ENCODE peak calls at places on chromosomes 13 and 19, in eight cellular contexts. G, T, N, C, H, D, S and B are unnamed samples.
A peak's percentile ranks its signal among the peaks of the same experiment; 100 is the strongest.

GRCh38 chr19:20171285-20171684 is 4.3 kb downstream of the ZNF486 start:
- DNase-seq in T (no peak), C (no peak), S (no peak), G (no peak), D (no peak), N (no peak), H (no peak), B (no peak)

GRCh38 chr13:23867027-23867491 is 22.1 kb downstream of the MIPEP start:
- DNase-seq in N (no peak), G (no peak), C (no peak), S (peak; percentile 59), H (no peak), T (no peak), D (no peak), B (no peak)

GRCh38 chr13:110499621-110500281 is 61.8 kb downstream of the RAB20 start:
- DNase-seq in N (no peak), S (no peak), H (no peak), C (no peak), D (no peak), T (no peak), G (no peak), B (no peak)

GRCh38 chr19:58381460-58382220 is 810 bp upstream of the ZNF837 start:
- DNase-seq in G (no peak), H (no peak), N (no peak), S (no peak), T (no peak), C (no peak), D (no peak), B (no peak)

GRCh38 chr13:110006304-110006703 is 219.9 kb upstream of the IRS2 start:
- DNase-seq in N (no peak), T (no peak), D (no peak), H (no peak), G (no peak), S (no peak), C (no peak), B (no peak)

GRCh38 chr13:73531014-73531413 is 472.2 kb downstream of the KLF5 start:
- DNase-seq in H (peak; percentile 30), N (no peak), T (no peak), G (no peak), S (no peak), D (no peak), C (no peak), B (no peak)

GRCh38 chr19:18845961-18846360 is 14.2 kb downstream of the UPF1 start:
- DNase-seq in H (no peak), G (no peak), N (no peak), C (no peak), S (no peak), D (no peak), T (no peak), B (no peak)

GRCh38 chr13:111656439-111656838 is 336.0 kb downstream of the TEX29 start:
- DNase-seq in D (no peak), H (no peak), N (no peak), G (no peak), C (no peak), T (no peak), S (no peak), B (no peak)

GRCh38 chr13:47420012-47420411 is 523.2 kb upstream of the HTR2A start:
- DNase-seq in G (no peak), D (no peak), T (no peak), H (no peak), N (no peak), S (peak; percentile 45), C (no peak), B (no peak)

GRCh38 chr19:3852614-3853254 is 16.1 kb downstream of the ZFR2 start:
- DNase-seq in T (no peak), N (no peak), G (no peak), H (no peak), C (no peak), D (no peak), S (peak; percentile 83), B (no peak)

GRCh38 chr13:45516757-45517156 is 52.0 kb downstream of the COG3 start:
- DNase-seq in S (no peak), H (no peak), D (no peak), N (no peak), C (no peak), G (no peak), T (no peak), B (no peak)